ENCODE peak calls at places on chromosomes 1 and 21, in ten cellular contexts. One of them, this sample, is unnamed.

GRCh38 chr1:40625476-40626382 is 39.8 kb downstream of the RIMS3 start:
- DNase-seq in CD4-positive, alpha-beta T cell: no peak
- DNase-seq in fibroblast of gingiva: no peak
- DNase-seq in substantia nigra: no peak
- DNase-seq in H7: peak
- DNase-seq in midbrain: no peak
- DNase-seq in amygdala: no peak
- DNase-seq in B cell: no peak
- DNase-seq in aorta: no peak
- DNase-seq in Peyer's patch: peak
- DNase-seq in this sample: no peak

GRCh38 chr1:18526436-18527275 is 45.9 kb downstream of the KLHDC7A start:
- DNase-seq in aorta: no peak
- DNase-seq in H7: no peak
- DNase-seq in Peyer's patch: peak
- DNase-seq in fibroblast of gingiva: no peak
- DNase-seq in midbrain: no peak
- DNase-seq in amygdala: no peak
- DNase-seq in B cell: no peak
- DNase-seq in substantia nigra: no peak
- DNase-seq in CD4-positive, alpha-beta T cell: no peak
- DNase-seq in this sample: no peak

GRCh38 chr1:169768161-169768560 is 26.5 kb downstream of the METTL18 start:
- DNase-seq in aorta: no peak
- DNase-seq in B cell: no peak
- DNase-seq in Peyer's patch: no peak
- DNase-seq in midbrain: no peak
- DNase-seq in CD4-positive, alpha-beta T cell: no peak
- DNase-seq in H7: no peak
- DNase-seq in substantia nigra: no peak
- DNase-seq in fibroblast of gingiva: no peak
- DNase-seq in amygdala: no peak
- DNase-seq in this sample: no peak

GRCh38 chr1:16617101-16617727 is 3.9 kb upstream of the NBPF1 start:
- DNase-seq in CD4-positive, alpha-beta T cell: no peak
- DNase-seq in substantia nigra: no peak
- DNase-seq in Peyer's patch: peak
- DNase-seq in amygdala: no peak
- DNase-seq in fibroblast of gingiva: no peak
- DNase-seq in B cell: peak
- DNase-seq in midbrain: no peak
- DNase-seq in aorta: peak
- DNase-seq in H7: peak
- DNase-seq in this sample: no peak

GRCh38 chr1:151846686-151847227 is 6.8 kb downstream of the THEM5 start:
- DNase-seq in midbrain: no peak
- DNase-seq in amygdala: no peak
- DNase-seq in CD4-positive, alpha-beta T cell: no peak
- DNase-seq in Peyer's patch: peak
- DNase-seq in aorta: no peak
- DNase-seq in B cell: no peak
- DNase-seq in fibroblast of gingiva: no peak
- DNase-seq in H7: no peak
- DNase-seq in substantia nigra: no peak
- DNase-seq in this sample: no peak

GRCh38 chr1:154572433-154573167 is 5.0 kb downstream of the CHRNB2 start:
- DNase-seq in fibroblast of gingiva: no peak
- DNase-seq in H7: peak
- DNase-seq in B cell: no peak
- DNase-seq in aorta: no peak
- DNase-seq in amygdala: no peak
- DNase-seq in CD4-positive, alpha-beta T cell: no peak
- DNase-seq in midbrain: no peak
- DNase-seq in substantia nigra: no peak
- DNase-seq in Peyer's patch: no peak
- DNase-seq in this sample: no peak

GRCh38 chr1:222387020-222387816 is 160.7 kb downstream of the HHIPL2 start:
- DNase-seq in CD4-positive, alpha-beta T cell: no peak
- DNase-seq in midbrain: no peak
- DNase-seq in H7: peak
- DNase-seq in aorta: no peak
- DNase-seq in substantia nigra: no peak
- DNase-seq in Peyer's patch: no peak
- DNase-seq in fibroblast of gingiva: no peak
- DNase-seq in amygdala: no peak
- DNase-seq in B cell: no peak
- DNase-seq in this sample: no peak

GRCh38 chr1:167797005-167797404 is 75.2 kb downstream of the MPZL1 start:
- DNase-seq in CD4-positive, alpha-beta T cell: no peak
- DNase-seq in amygdala: no peak
- DNase-seq in substantia nigra: no peak
- DNase-seq in B cell: no peak
- DNase-seq in aorta: peak
- DNase-seq in H7: peak
- DNase-seq in Peyer's patch: peak
- DNase-seq in midbrain: peak
- DNase-seq in fibroblast of gingiva: peak
- DNase-seq in this sample: no peak

GRCh38 chr21:16438761-16439160 is 709.0 kb downstream of the USP25 start:
- DNase-seq in aorta: no peak
- DNase-seq in Peyer's patch: no peak
- DNase-seq in H7: no peak
- DNase-seq in B cell: no peak
- DNase-seq in amygdala: no peak
- DNase-seq in substantia nigra: no peak
- DNase-seq in CD4-positive, alpha-beta T cell: no peak
- DNase-seq in midbrain: no peak
- DNase-seq in fibroblast of gingiva: no peak
- DNase-seq in this sample: no peak

GRCh38 chr1:119987112-119987511 is 82.3 kb downstream of the NOTCH2 start:
- DNase-seq in H7: no peak
- DNase-seq in aorta: no peak
- DNase-seq in substantia nigra: no peak
- DNase-seq in CD4-positive, alpha-beta T cell: no peak
- DNase-seq in B cell: no peak
- DNase-seq in midbrain: no peak
- DNase-seq in Peyer's patch: no peak
- DNase-seq in amygdala: no peak
- DNase-seq in fibroblast of gingiva: peak
- DNase-seq in this sample: no peak

GRCh38 chr1:18808561-18808960 is 50.9 kb downstream of the TAS1R2 start:
- DNase-seq in midbrain: no peak
- DNase-seq in fibroblast of gingiva: no peak
- DNase-seq in aorta: no peak
- DNase-seq in H7: no peak
- DNase-seq in amygdala: no peak
- DNase-seq in substantia nigra: no peak
- DNase-seq in Peyer's patch: no peak
- DNase-seq in B cell: no peak
- DNase-seq in CD4-positive, alpha-beta T cell: no peak
- DNase-seq in this sample: no peak

GRCh38 chr1:95287825-95288224 is 53.8 kb downstream of the RWDD3 start:
- DNase-seq in Peyer's patch: no peak
- DNase-seq in aorta: no peak
- DNase-seq in midbrain: no peak
- DNase-seq in H7: no peak
- DNase-seq in B cell: no peak
- DNase-seq in fibroblast of gingiva: no peak
- DNase-seq in amygdala: no peak
- DNase-seq in CD4-positive, alpha-beta T cell: no peak
- DNase-seq in substantia nigra: no peak
- DNase-seq in this sample: no peak

GRCh38 chr1:230702934-230703678 is 10.8 kb downstream of the AGT start:
- DNase-seq in CD4-positive, alpha-beta T cell: no peak
- DNase-seq in aorta: no peak
- DNase-seq in H7: peak
- DNase-seq in B cell: no peak
- DNase-seq in amygdala: no peak
- DNase-seq in midbrain: no peak
- DNase-seq in substantia nigra: no peak
- DNase-seq in Peyer's patch: no peak
- DNase-seq in fibroblast of gingiva: no peak
- DNase-seq in this sample: no peak

GRCh38 chr1:211335507-211336157 is 9.0 kb downstream of the TRAF5 start:
- DNase-seq in H7: no peak
- DNase-seq in substantia nigra: no peak
- DNase-seq in Peyer's patch: peak
- DNase-seq in B cell: peak
- DNase-seq in CD4-positive, alpha-beta T cell: no peak
- DNase-seq in aorta: no peak
- DNase-seq in midbrain: no peak
- DNase-seq in fibroblast of gingiva: no peak
- DNase-seq in amygdala: no peak
- DNase-seq in this sample: no peak

GRCh38 chr21:14864211-14865021 is 200.4 kb downstream of the NRIP1 start:
- DNase-seq in H7: no peak
- DNase-seq in Peyer's patch: peak
- DNase-seq in amygdala: peak
- DNase-seq in aorta: peak
- DNase-seq in midbrain: peak
- DNase-seq in substantia nigra: peak
- DNase-seq in B cell: no peak
- DNase-seq in fibroblast of gingiva: peak
- DNase-seq in CD4-positive, alpha-beta T cell: no peak
- DNase-seq in this sample: no peak

GRCh38 chr1:113874017-113874879 is 2.7 kb upstream of the PTPN22 start:
- DNase-seq in H7: peak
- DNase-seq in substantia nigra: no peak
- DNase-seq in fibroblast of gingiva: no peak
- DNase-seq in aorta: no peak
- DNase-seq in midbrain: no peak
- DNase-seq in CD4-positive, alpha-beta T cell: no peak
- DNase-seq in B cell: no peak
- DNase-seq in Peyer's patch: peak
- DNase-seq in amygdala: no peak
- DNase-seq in this sample: no peak

GRCh38 chr1:45722809-45723208 is 27.6 kb downstream of the IPP start:
- DNase-seq in substantia nigra: no peak
- DNase-seq in aorta: no peak
- DNase-seq in CD4-positive, alpha-beta T cell: no peak
- DNase-seq in midbrain: no peak
- DNase-seq in fibroblast of gingiva: peak
- DNase-seq in B cell: no peak
- DNase-seq in Peyer's patch: no peak
- DNase-seq in amygdala: no peak
- DNase-seq in H7: no peak
- DNase-seq in this sample: no peak

GRCh38 chr21:46546799-46547198 is 58.1 kb downstream of the S100B start:
- DNase-seq in aorta: no peak
- DNase-seq in substantia nigra: no peak
- DNase-seq in H7: peak
- DNase-seq in fibroblast of gingiva: no peak
- DNase-seq in CD4-positive, alpha-beta T cell: no peak
- DNase-seq in midbrain: no peak
- DNase-seq in B cell: no peak
- DNase-seq in amygdala: no peak
- DNase-seq in Peyer's patch: no peak
- DNase-seq in this sample: no peak

GRCh38 chr1:227901906-227902640 is 45.7 kb downstream of the WNT9A start:
- DNase-seq in CD4-positive, alpha-beta T cell: no peak
- DNase-seq in aorta: peak
- DNase-seq in fibroblast of gingiva: no peak
- DNase-seq in Peyer's patch: no peak
- DNase-seq in substantia nigra: no peak
- DNase-seq in B cell: no peak
- DNase-seq in midbrain: no peak
- DNase-seq in amygdala: no peak
- DNase-seq in H7: peak
- DNase-seq in this sample: no peak

GRCh38 chr1:203473781-203474305 is 1.8 kb upstream of the PRELP start:
- DNase-seq in H7: no peak
- DNase-seq in CD4-positive, alpha-beta T cell: no peak
- DNase-seq in Peyer's patch: no peak
- DNase-seq in midbrain: no peak
- DNase-seq in B cell: no peak
- DNase-seq in substantia nigra: no peak
- DNase-seq in fibroblast of gingiva: no peak
- DNase-seq in amygdala: no peak
- DNase-seq in aorta: no peak
- DNase-seq in this sample: no peak

GRCh38 chr1:53585116-53585515 is 125.9 kb downstream of the DMRTB1 start:
- DNase-seq in midbrain: no peak
- DNase-seq in H7: no peak
- DNase-seq in amygdala: no peak
- DNase-seq in fibroblast of gingiva: no peak
- DNase-seq in CD4-positive, alpha-beta T cell: no peak
- DNase-seq in aorta: no peak
- DNase-seq in Peyer's patch: peak
- DNase-seq in substantia nigra: no peak
- DNase-seq in B cell: no peak
- DNase-seq in this sample: peak

GRCh38 chr1:73205294-73205973 is 923.1 kb upstream of the NEGR1 start:
- DNase-seq in B cell: no peak
- DNase-seq in amygdala: no peak
- DNase-seq in H7: peak
- DNase-seq in Peyer's patch: no peak
- DNase-seq in midbrain: no peak
- DNase-seq in fibroblast of gingiva: no peak
- DNase-seq in CD4-positive, alpha-beta T cell: no peak
- DNase-seq in substantia nigra: no peak
- DNase-seq in aorta: no peak
- DNase-seq in this sample: no peak

GRCh38 chr1:113372546-113372945 is 17.8 kb upstream of the MAGI3 start:
- DNase-seq in substantia nigra: no peak
- DNase-seq in H7: no peak
- DNase-seq in Peyer's patch: no peak
- DNase-seq in CD4-positive, alpha-beta T cell: no peak
- DNase-seq in amygdala: no peak
- DNase-seq in B cell: no peak
- DNase-seq in midbrain: no peak
- DNase-seq in aorta: no peak
- DNase-seq in fibroblast of gingiva: no peak
- DNase-seq in this sample: no peak

GRCh38 chr1:9942939-9943807 is at the start of the genes LZIC and NMNAT1:
- DNase-seq in CD4-positive, alpha-beta T cell: peak
- DNase-seq in aorta: peak
- DNase-seq in amygdala: peak
- DNase-seq in fibroblast of gingiva: peak
- DNase-seq in Peyer's patch: peak
- DNase-seq in substantia nigra: peak
- DNase-seq in H7: peak
- DNase-seq in midbrain: peak
- DNase-seq in B cell: peak
- DNase-seq in this sample: peak

GRCh38 chr1:211630236-211631081 is 45.0 kb downstream of the NEK2 start:
- DNase-seq in aorta: peak
- DNase-seq in amygdala: no peak
- DNase-seq in H7: peak
- DNase-seq in substantia nigra: no peak
- DNase-seq in CD4-positive, alpha-beta T cell: no peak
- DNase-seq in Peyer's patch: no peak
- DNase-seq in fibroblast of gingiva: no peak
- DNase-seq in midbrain: no peak
- DNase-seq in B cell: no peak
- DNase-seq in this sample: no peak

GRCh38 chr21:43195131-43196021 is 26.6 kb downstream of the CRYAA start:
- DNase-seq in amygdala: no peak
- DNase-seq in fibroblast of gingiva: no peak
- DNase-seq in B cell: peak
- DNase-seq in Peyer's patch: peak
- DNase-seq in substantia nigra: no peak
- DNase-seq in midbrain: no peak
- DNase-seq in H7: peak
- DNase-seq in CD4-positive, alpha-beta T cell: no peak
- DNase-seq in aorta: peak
- DNase-seq in this sample: no peak

GRCh38 chr1:167516404-167517388 is 1.6 kb downstream of the CD247 start:
- DNase-seq in aorta: no peak
- DNase-seq in fibroblast of gingiva: no peak
- DNase-seq in amygdala: no peak
- DNase-seq in H7: no peak
- DNase-seq in midbrain: no peak
- DNase-seq in B cell: no peak
- DNase-seq in CD4-positive, alpha-beta T cell: no peak
- DNase-seq in Peyer's patch: no peak
- DNase-seq in substantia nigra: no peak
- DNase-seq in this sample: no peak

GRCh38 chr21:45534591-45535331 is 7.5 kb downstream of the SLC19A1 start:
- DNase-seq in aorta: peak
- DNase-seq in Peyer's patch: peak
- DNase-seq in B cell: no peak
- DNase-seq in substantia nigra: no peak
- DNase-seq in fibroblast of gingiva: no peak
- DNase-seq in amygdala: no peak
- DNase-seq in CD4-positive, alpha-beta T cell: no peak
- DNase-seq in midbrain: peak
- DNase-seq in H7: no peak
- DNase-seq in this sample: no peak

This sample was measured in effector memory CD8-positive, alpha-beta T cell.